ENCODE peak calls at places on chromosome 20, in five cellular contexts. X is HepG2, K is stomach, C is transverse colon, U is sigmoid colon. V is an unnamed sample.

GRCh38 chr20:62355527-62356142 is 11.5 kb downstream of the LAMA5 start:
- DNase-seq in K (no peak), C (no peak), X (peak), U (peak), V (no peak)

GRCh38 chr20:52785678-52786077 is 186.5 kb upstream of the TSHZ2 start:
- DNase-seq in U (no peak), X (no peak), K (no peak), C (no peak), V (no peak)

GRCh38 chr20:49403911-49404310 is 78.6 kb downstream of the KCNB1 start:
- DNase-seq in C (no peak), K (no peak), X (no peak), U (no peak), V (no peak)

GRCh38 chr20:57397693-57398108 is 6.5 kb downstream of the RBM38 start:
- DNase-seq in X (no peak), U (peak), K (peak), C (peak), V (no peak)

GRCh38 chr20:35006531-35006971 is 50.9 kb downstream of the MYH7B start:
- DNase-seq in K (no peak), X (no peak), C (peak), U (peak), V (no peak)

GRCh38 chr20:47073766-47074475 is 179.3 kb downstream of the EYA2 start:
- DNase-seq in C (no peak), K (no peak), U (no peak), X (no peak), V (no peak)

GRCh38 chr20:888057-888456 is 28.1 kb downstream of the ANGPT4 start:
- DNase-seq in X (no peak), K (no peak), C (no peak), U (no peak), V (no peak)

GRCh38 chr20:60851826-60852704 is 400.0 kb upstream of the CDH4 start:
- DNase-seq in U (no peak), K (no peak), C (no peak), X (peak), V (no peak)

GRCh38 chr20:61499859-61500258 is 247.8 kb downstream of the CDH4 start:
- DNase-seq in U (no peak), K (no peak), X (no peak), C (no peak), V (no peak)

GRCh38 chr20:9200620-9201019 is 131.7 kb downstream of the PLCB4 start:
- DNase-seq in U (no peak), X (no peak), C (no peak), K (no peak), V (no peak)

GRCh38 chr20:13865156-13865555 is 80.3 kb downstream of the NDUFAF5 start:
- DNase-seq in K (no peak), U (no peak), X (no peak), C (no peak), V (no peak)

GRCh38 chr20:12825180-12825579 is 183.6 kb upstream of the SPTLC3 start:
- DNase-seq in X (no peak), U (no peak), K (no peak), C (no peak), V (no peak)

GRCh38 chr20:48210111-48211029 is 425.1 kb upstream of the SULF2 start:
- DNase-seq in U (no peak), C (no peak), K (no peak), X (no peak), V (no peak)

GRCh38 chr20:49979030-49979832 is 3.5 kb upstream of the SNAI1 start:
- DNase-seq in C (peak), U (no peak), X (peak), K (peak), V (peak)

GRCh38 chr20:4956200-4956810 is 45.0 kb downstream of the SLC23A2 start:
- DNase-seq in U (no peak), K (no peak), C (no peak), X (peak), V (no peak)

GRCh38 chr20:34023937-34024732 is 30.4 kb downstream of the RALY start:
- DNase-seq in K (no peak), C (no peak), U (no peak), X (no peak), V (no peak)

GRCh38 chr20:61486198-61486597 is 234.1 kb downstream of the CDH4 start:
- DNase-seq in U (no peak), K (no peak), C (no peak), X (no peak), V (no peak)

GRCh38 chr20:58795923-58796245 is 54.8 kb downstream of the GNAS-AS1 start:
- DNase-seq in U (no peak), X (no peak), C (no peak), K (no peak), V (no peak)

GRCh38 chr20:2210646-2211556 is 84.9 kb upstream of the TGM3 start:
- DNase-seq in X (no peak), C (peak), K (no peak), U (no peak), V (no peak)

GRCh38 chr20:53643031-53643832 is 49.6 kb upstream of the ZNF217 start:
- DNase-seq in K (peak), U (no peak), X (no peak), C (peak), V (peak)

GRCh38 chr20:51404297-51405060 is 138.0 kb downstream of the NFATC2 start:
- DNase-seq in C (peak), K (peak), X (no peak), U (no peak), V (peak)

GRCh38 chr20:16475225-16475624 is 98.0 kb downstream of the KIF16B start:
- DNase-seq in X (peak), K (no peak), U (no peak), C (no peak), V (no peak)

GRCh38 chr20:13765299-13765698 is 19.4 kb downstream of the ESF1 start:
- DNase-seq in C (no peak), U (no peak), K (no peak), X (no peak), V (no peak)

GRCh38 chr20:58930496-58930895 is 50.6 kb upstream of the NELFCD start:
- DNase-seq in K (no peak), U (no peak), X (no peak), C (no peak), V (no peak)

GRCh38 chr20:9306521-9306920 is 207.9 kb upstream of the LAMP5 start:
- DNase-seq in X (peak), C (no peak), U (no peak), K (no peak), V (no peak)

GRCh38 chr20:21571841-21572690 is 58.2 kb upstream of the NKX2-2 start:
- DNase-seq in C (no peak), K (no peak), U (no peak), X (peak), V (no peak)

GRCh38 chr20:45173531-45173930 is 1.2 kb upstream of the PI3 start:
- DNase-seq in U (no peak), C (no peak), K (no peak), X (no peak), V (no peak)

GRCh38 chr20:8428988-8429387 is 296.9 kb downstream of the PLCB1 start:
- DNase-seq in K (no peak), U (no peak), C (no peak), X (no peak), V (no peak)

GRCh38 chr20:53343433-53343832 is 250.2 kb downstream of the ZNF217 start:
- DNase-seq in K (peak), C (peak), U (no peak), X (no peak), V (no peak)

GRCh38 chr20:36234771-36235320 is 1.4 kb upstream of the AAR2 start:
- DNase-seq in X (no peak), U (peak), C (no peak), K (no peak), V (no peak)

GRCh38 chr20:36237477-36237876 is 1.2 kb downstream of the AAR2 start:
- DNase-seq in U (peak), K (no peak), C (no peak), X (no peak), V (no peak)

GRCh38 chr20:36236786-36237121 is 476 bp downstream of the AAR2 start:
- DNase-seq in K (no peak), C (no peak), U (peak), X (no peak), V (no peak)

GRCh38 chr20:36238153-36238552 is 1.9 kb downstream of the AAR2 start:
- DNase-seq in U (no peak), X (no peak), C (no peak), K (no peak), V (no peak)

GRCh38 chr20:36235892-36236785 is at the start of gene AAR2:
- DNase-seq in C (peak), K (peak), X (peak), U (peak), V (peak)
- TF ChIP-seq POLR2A in C (peak), K (no peak), X (peak), U (no peak), V (peak)

DNA sequence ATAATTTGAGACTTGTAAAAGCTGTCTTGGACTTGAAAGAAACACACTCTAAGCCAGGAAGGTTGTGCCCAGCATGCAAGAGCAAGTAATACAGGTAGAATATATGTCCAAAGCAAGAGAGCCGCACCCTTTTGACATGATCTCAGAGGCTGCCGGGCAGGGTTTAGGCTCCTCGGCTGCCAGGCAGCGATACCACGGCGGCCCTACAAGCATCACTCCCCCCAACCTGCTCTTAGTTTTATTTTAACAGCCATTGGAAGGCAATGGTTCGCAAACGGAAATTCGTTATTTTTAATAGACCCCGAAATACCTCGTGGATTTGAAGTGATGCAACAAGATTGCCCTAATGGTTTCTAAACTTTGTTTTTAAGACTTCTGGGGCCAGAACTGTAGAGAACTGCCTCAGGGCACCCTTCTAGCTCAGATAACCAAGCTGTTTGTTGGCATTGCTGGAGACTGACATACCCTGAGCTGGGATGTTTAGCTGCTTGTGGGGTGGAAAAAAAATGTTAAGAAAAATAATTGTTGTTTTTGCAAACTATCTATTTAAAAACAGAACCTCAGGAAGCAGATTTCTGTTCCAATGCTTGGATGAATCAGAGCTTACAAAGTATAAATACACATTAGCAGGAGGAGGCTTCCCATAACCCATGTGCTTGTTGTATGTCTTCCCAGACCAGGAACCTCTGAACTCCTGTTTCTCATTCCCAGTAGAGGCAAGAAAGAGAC is 39.0 kb downstream of the JAG1 start:
- DNase-seq in K (no peak), X (no peak), U (no peak), C (no peak), V (no peak)
- TF ChIP-seq POLR2AphosphoS5 in K (no peak), X (no peak), U (no peak), C (no peak), V (no peak)

GRCh38 chr20:38173237-38174156 is 8.4 kb upstream of the TGM2 start:
- DNase-seq in C (no peak), U (peak), X (peak), K (peak), V (no peak)
- TF ChIP-seq POLR2A in C (no peak), U (no peak), X (no peak), K (no peak), V (no peak)

GRCh38 chr20:41052742-41053419 is 24.3 kb downstream of the TOP1 start:
- DNase-seq in K (no peak), U (no peak), X (no peak), C (peak), V (no peak)

GRCh38 chr20:41048475-41049242 is 20.0 kb downstream of the TOP1 start:
- DNase-seq in K (no peak), C (no peak), X (no peak), U (no peak), V (no peak)

GRCh38 chr20:41049451-41049850 is 20.8 kb downstream of the TOP1 start:
- DNase-seq in U (no peak), K (no peak), X (no peak), C (no peak), V (no peak)

GRCh38 chr20:41051426-41051825 is 22.8 kb downstream of the TOP1 start:
- DNase-seq in C (no peak), X (no peak), K (no peak), U (no peak), V (no peak)

GRCh38 chr20:41050361-41051019 is 21.9 kb downstream of the TOP1 start:
- DNase-seq in U (no peak), C (no peak), K (no peak), X (no peak), V (no peak)
- TF ChIP-seq POLR2AphosphoS5 in U (no peak), C (no peak), K (no peak), X (no peak), V (no peak)

V was measured in GM12891.